ENCODE peak calls at places on chromosomes 13 and 19, in five cellular contexts. F is keratinocyte, M is progenitor cell of endocrine pancreas, G is substantia nigra, U is AG09319. Y is an unnamed sample.

GRCh38 chr19:34678085-34678412 is 571 bp downstream of the ZNF302 start:
- DNase-seq in U (no peak), M (no peak), F (no peak), G (no peak), Y (no peak)

GRCh38 chr13:102517959-102518358 is 78.8 kb upstream of the TPP2 start:
- DNase-seq in M (no peak), U (no peak), G (no peak), F (no peak), Y (no peak)

GRCh38 chr13:75794663-75795062 is 158.5 kb downstream of the LMO7 start:
- DNase-seq in M (no peak), G (no peak), U (no peak), F (no peak), Y (no peak)

GRCh38 chr19:3506384-3507340 is 551 bp downstream of the FZR1 start:
- DNase-seq in M (no peak), F (no peak), U (no peak), G (peak; percentile 34), Y (no peak)

GRCh38 chr13:29909975-29910674 is 59.7 kb upstream of the UBL3 start:
- DNase-seq in M (no peak), F (no peak), G (no peak), U (no peak), Y (no peak)

GRCh38 chr19:55345101-55345817 is 5.6 kb downstream of the KMT5C start:
- DNase-seq in F (no peak), M (no peak), G (no peak), U (no peak), Y (no peak)

GRCh38 chr13:33940898-33941297 is 122.9 kb downstream of the RFC3 start:
- DNase-seq in F (peak; percentile 67), G (no peak), U (no peak), M (no peak), Y (no peak)

GRCh38 chr13:100542546-100543156 is 45.9 kb downstream of the GGACT start:
- DNase-seq in U (peak; percentile 14), M (no peak), G (no peak), F (no peak), Y (no peak)

GRCh38 chr13:33057019-33057785 is 41.0 kb downstream of the KL start:
- DNase-seq in G (no peak), U (no peak), F (no peak), M (no peak), Y (peak; percentile 16)

GRCh38 chr19:54158812-54159351 is 639 bp downstream of the LENG1 start:
- DNase-seq in U (no peak), M (no peak), F (no peak), G (no peak), Y (no peak)

GRCh38 chr19:5718032-5718578 is 1.8 kb downstream of the LONP1 start:
- DNase-seq in F (no peak), M (no peak), G (no peak), U (no peak), Y (no peak)